ENCODE peak calls at places on chromosomes 1 and 21, in six cellular contexts. L, E, S, B, A and K are unnamed samples.

GRCh38 chr1:6384962-6385672 is 8.4 kb downstream of the ACOT7 start:
- DNase-seq in E (no peak), B (no peak), A (no peak), L (no peak), S (no peak), K (no peak)

GRCh38 chr1:235416662-235417049 is 49.4 kb downstream of the TBCE start:
- DNase-seq in B (no peak), A (no peak), L (no peak), E (no peak), S (no peak), K (no peak)

GRCh38 chr1:177082855-177083741 is 81.4 kb downstream of the ASTN1 start:
- DNase-seq in E (no peak), S (no peak), B (peak; percentile 28), L (no peak), A (no peak), K (no peak)

GRCh38 chr1:201475915-201476669 is 7.1 kb upstream of the PHLDA3 start:
- DNase-seq in A (no peak), E (no peak), L (no peak), S (no peak), B (no peak), K (no peak)

GRCh38 chr1:49728377-49728776 is 295.4 kb downstream of the AGBL4 start:
- DNase-seq in B (no peak), S (no peak), A (no peak), L (no peak), E (no peak), K (no peak)

GRCh38 chr1:74504125-74505065 is 8.0 kb downstream of the LRRC53 start:
- DNase-seq in S (peak; percentile 27), L (no peak), E (peak; percentile 29), A (no peak), B (peak; percentile 31), K (no peak)

GRCh38 chr21:16239659-16240265 is 510.0 kb downstream of the USP25 start:
- DNase-seq in A (no peak), S (no peak), B (no peak), L (no peak), E (no peak), K (no peak)

GRCh38 chr1:3943123-3943431 is 43.0 kb upstream of the C1orf174 start:
- DNase-seq in B (no peak), A (no peak), S (no peak), E (no peak), L (no peak), K (no peak)

GRCh38 chr1:3234281-3234680 is 165.3 kb downstream of the PRDM16 start:
- DNase-seq in L (no peak), B (no peak), A (no peak), E (no peak), S (no peak), K (no peak)

GRCh38 chr1:100353988-100354387 is 1.7 kb downstream of the CDC14A start:
- DNase-seq in A (no peak), B (no peak), L (no peak), E (no peak), S (no peak), K (no peak)

GRCh38 chr1:40363721-40364120 is 9.8 kb upstream of the SMAP2 start:
- DNase-seq in E (no peak), B (no peak), L (no peak), S (no peak), A (no peak), K (no peak)

GRCh38 chr1:57363165-57363564 is 60.7 kb downstream of the DAB1 start:
- DNase-seq in B (no peak), E (no peak), L (no peak), S (no peak), A (no peak), K (no peak)

GRCh38 chr21:33075128-33075527 is 5.2 kb downstream of the OLIG1 start:
- DNase-seq in S (no peak), L (no peak), A (no peak), B (no peak), E (no peak), K (no peak)

GRCh38 chr1:13956386-13956785 is 256.4 kb downstream of the PRDM2 start:
- DNase-seq in L (no peak), A (no peak), S (no peak), E (no peak), B (no peak), K (no peak)

GRCh38 chr1:164602480-164603093 is 43.6 kb downstream of the PBX1 start:
- DNase-seq in B (no peak), L (peak; percentile 77), E (peak; percentile 70), A (peak; percentile 82), S (peak; percentile 56), K (no peak)

GRCh38 chr21:33828083-33828482 is 87.5 kb downstream of the ATP5PO start:
- DNase-seq in A (no peak), E (no peak), L (no peak), S (no peak), B (no peak), K (no peak)

GRCh38 chr1:83978056-83978455 is 20.9 kb downstream of the TTLL7 start:
- DNase-seq in L (no peak), B (no peak), S (no peak), A (no peak), E (no peak), K (no peak)

GRCh38 chr1:39268906-39269305 is 64.4 kb downstream of the MACF1 start:
- DNase-seq in B (no peak), L (no peak), E (no peak), S (no peak), A (no peak), K (no peak)

GRCh38 chr1:111904478-111905218 is 84.8 kb downstream of the KCND3 start:
- DNase-seq in S (no peak), B (no peak), L (no peak), E (no peak), A (no peak), K (no peak)

GRCh38 chr1:28507247-28507645 is 1.4 kb downstream of the RCC1 start:
- DNase-seq in A (no peak), S (no peak), B (no peak), L (no peak), E (no peak), K (no peak)
- TF ChIP-seq POLR2A in A (no peak), S (no peak), B (no peak), L (no peak), E (no peak), K (no peak)

GRCh38 chr1:153099646-153100045 is 5.3 kb upstream of the SPRR2E start:
- DNase-seq in E (no peak), B (no peak), L (no peak), A (no peak), S (no peak), K (no peak)

GRCh38 chr1:153100241-153100640 is 5.9 kb upstream of the SPRR2E start:
- DNase-seq in A (no peak), B (no peak), L (no peak), S (no peak), E (no peak), K (no peak)

GRCh38 chr1:153095764-153096163 is 1.4 kb upstream of the SPRR2E start:
- DNase-seq in E (no peak), B (no peak), A (no peak), S (no peak), L (no peak), K (no peak)

DNA sequence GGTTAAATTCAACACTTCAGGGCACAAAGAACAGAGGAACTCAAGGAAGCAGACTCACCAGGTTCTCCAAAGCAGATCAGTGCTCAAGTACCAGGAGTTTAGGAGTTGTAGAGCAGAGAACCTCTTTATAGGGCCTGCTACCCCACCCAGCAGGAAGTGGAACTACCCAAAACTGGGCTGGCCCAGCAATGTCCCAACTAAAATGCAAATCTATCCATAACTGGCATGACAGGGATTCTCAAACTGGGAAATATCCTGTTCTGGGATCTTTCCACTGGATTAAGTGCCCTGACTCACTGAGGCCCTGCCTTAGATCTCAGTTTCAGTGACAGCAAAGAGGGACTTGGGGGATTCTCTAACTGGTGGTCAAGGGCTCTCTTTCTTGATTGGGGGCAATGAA is at the start of gene SPRR2E:
- DNase-seq in L (no peak), S (no peak), A (no peak), B (no peak), E (no peak), K (no peak)
- H3K27ac ChIP-seq in L (no peak within 1 kb of the TSS), S (no peak within 1 kb of the TSS), A (no peak within 1 kb of the TSS), B (no peak within 1 kb of the TSS), E (no peak within 1 kb of the TSS), K (no peak within 1 kb of the TSS)

DNA sequence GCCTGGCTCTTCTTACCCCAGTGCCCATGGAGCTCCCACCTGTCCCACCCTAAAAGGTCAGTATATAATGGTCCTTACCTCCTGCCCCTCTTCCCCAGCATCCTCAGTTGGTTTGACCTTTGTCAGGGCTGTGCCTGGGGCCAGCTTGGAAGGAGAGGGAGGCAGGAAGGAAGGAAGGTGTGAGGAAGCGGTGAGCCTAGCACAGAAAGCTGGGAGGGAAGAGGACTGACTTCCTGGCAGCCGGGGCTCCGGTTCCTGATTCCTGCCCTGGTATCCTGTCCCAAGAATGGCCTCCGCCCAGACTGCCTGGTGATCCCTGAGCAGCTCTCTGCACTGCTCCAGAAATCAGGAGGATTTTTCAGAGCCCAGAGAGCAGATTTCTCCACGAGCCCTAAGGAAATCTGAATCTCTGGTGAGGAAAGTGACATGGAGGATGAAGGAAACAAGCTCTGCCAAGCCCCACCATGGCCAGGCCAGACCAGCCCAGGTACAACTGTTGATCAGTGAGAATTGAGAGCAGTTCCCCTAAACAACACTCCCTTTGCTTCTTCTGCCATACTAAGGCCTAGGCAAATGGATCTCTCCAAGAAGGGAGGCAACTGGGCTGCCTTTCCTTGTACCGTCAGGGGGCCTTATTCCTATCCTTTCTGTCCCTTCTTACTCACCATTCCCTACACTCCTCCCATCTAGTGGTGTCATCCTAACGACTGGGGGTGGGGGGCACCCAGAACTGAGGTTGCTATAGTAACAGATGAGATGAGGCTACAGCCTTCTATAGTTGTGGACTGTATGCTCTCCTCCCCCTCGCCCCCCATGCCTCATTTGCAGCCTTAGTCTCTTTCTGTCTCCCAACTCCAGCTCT is 3.2 kb downstream of the PEA15 start:
- DNase-seq in S (no peak), B (no peak), E (no peak), L (no peak), A (no peak), K (no peak)
- TF ChIP-seq POLR2A in S (no peak), B (no peak), E (no peak), L (no peak), A (no peak), K (no peak)

GRCh38 chr1:199665371-199665770 is 362.1 kb upstream of the NR5A2 start:
- DNase-seq in B (no peak), A (no peak), E (no peak), L (no peak), S (no peak), K (no peak)
- H3K27ac ChIP-seq in B (no peak overlapping the region), A (no peak overlapping the region), E (no peak overlapping the region), L (no peak overlapping the region), S (no peak overlapping the region), K (no peak overlapping the region)